ENCODE peak calls at places on chromosome 19, in four cellular contexts. One of them, this sample, is unnamed.

GRCh38 chr19:53980553-53981407 is 10.7 kb upstream of the CACNG6 start:
- DNase-seq in K562: no peak
- DNase-seq in H1: no peak
- DNase-seq in HepG2: peak; percentile 6
- DNase-seq in this sample: peak; percentile 83

GRCh38 chr19:7595466-7596133 is at the start of gene CAMSAP3:
- DNase-seq in K562: peak; percentile 56
- DNase-seq in HepG2: peak; percentile 64
- DNase-seq in H1: peak; percentile 31
- DNase-seq in this sample: no peak

GRCh38 chr19:43936219-43936618 is 1.1 kb upstream of the ZNF45 start:
- DNase-seq in HepG2: no peak
- DNase-seq in K562: peak; percentile 22
- DNase-seq in H1: no peak
- DNase-seq in this sample: no peak

GRCh38 chr19:47663911-47664771 is 49.1 kb upstream of the EHD2 start:
- DNase-seq in K562: peak; percentile 56
- DNase-seq in H1: no peak
- DNase-seq in HepG2: peak; percentile 59
- DNase-seq in this sample: no peak

GRCh38 chr19:51887522-51888498 is at the start of gene ZNF577:
- DNase-seq in HepG2: no peak
- DNase-seq in H1: peak; percentile 89
- DNase-seq in K562: no peak
- DNase-seq in this sample: peak; percentile 89

GRCh38 chr19:45355910-45356309 is 14.5 kb downstream of the ERCC2 start:
- DNase-seq in HepG2: no peak
- DNase-seq in K562: no peak
- DNase-seq in H1: no peak
- DNase-seq in this sample: no peak

GRCh38 chr19:8615813-8616596 is 5.5 kb upstream of the ADAMTS10 start:
- DNase-seq in H1: no peak
- DNase-seq in K562: peak; percentile 72
- DNase-seq in HepG2: peak; percentile 62
- DNase-seq in this sample: peak; percentile 43

GRCh38 chr19:31562916-31563626 is 213.8 kb upstream of the TSHZ3 start:
- DNase-seq in H1: no peak
- DNase-seq in HepG2: no peak
- DNase-seq in K562: no peak
- DNase-seq in this sample: no peak

GRCh38 chr19:18160792-18161690 is 8.1 kb downstream of the PIK3R2 start:
- DNase-seq in K562: peak; percentile 95
- DNase-seq in HepG2: peak; percentile 43
- DNase-seq in H1: no peak
- DNase-seq in this sample: peak; percentile 45

GRCh38 chr19:7467009-7467989 is 21.5 kb downstream of the PEX11G start:
- DNase-seq in K562: no peak
- DNase-seq in H1: no peak
- DNase-seq in HepG2: no peak
- DNase-seq in this sample: no peak

GRCh38 chr19:43616306-43616705 is 3.1 kb downstream of the ZNF428 start:
- DNase-seq in K562: peak; percentile 59
- DNase-seq in H1: no peak
- DNase-seq in HepG2: no peak
- DNase-seq in this sample: peak; percentile 6

GRCh38 chr19:12838182-12838890 is at the start of gene MAST1:
- DNase-seq in HepG2: no peak
- DNase-seq in H1: no peak
- DNase-seq in K562: peak; percentile 88
- DNase-seq in this sample: no peak

GRCh38 chr19:52007436-52007804 is 591 bp downstream of the ZNF615 start:
- DNase-seq in K562: no peak
- DNase-seq in H1: no peak
- DNase-seq in HepG2: no peak
- DNase-seq in this sample: no peak

GRCh38 chr19:39296906-39297305 is 699 bp downstream of the IFNL1 start:
- DNase-seq in HepG2: no peak
- DNase-seq in K562: no peak
- DNase-seq in H1: no peak
- DNase-seq in this sample: no peak
- TF ChIP-seq JUN in HepG2: no peak
- TF ChIP-seq JUN in K562: no peak
- TF ChIP-seq JUN in H1: no peak
- TF ChIP-seq JUN in this sample: no peak

GRCh38 chr19:14265285-14266036 is 59.5 kb upstream of the ADGRL1 start:
- DNase-seq in HepG2: no peak
- DNase-seq in K562: no peak
- DNase-seq in H1: no peak
- DNase-seq in this sample: no peak
- H3K9ac ChIP-seq in HepG2: no peak overlapping the region
- H3K9ac ChIP-seq in K562: no peak overlapping the region
- H3K9ac ChIP-seq in H1: no peak overlapping the region
- H3K9ac ChIP-seq in this sample: no peak overlapping the region

GRCh38 chr19:58406818-58407657 is 1.4 kb upstream of the ZNF584 start:
- DNase-seq in HepG2: peak; percentile 58
- DNase-seq in H1: no peak
- DNase-seq in K562: no peak
- DNase-seq in this sample: no peak

GRCh38 chr19:58401825-58402433 is 6.5 kb downstream of the RNF225 start:
- DNase-seq in HepG2: no peak
- DNase-seq in H1: no peak
- DNase-seq in K562: peak; percentile 12
- DNase-seq in this sample: no peak

GRCh38 chr19:58408152-58409009 is at the start of gene ZNF584:
- DNase-seq in HepG2: peak; percentile 89
- DNase-seq in H1: peak; percentile 74
- DNase-seq in K562: peak; percentile 96
- DNase-seq in this sample: peak; percentile 94

GRCh38 chr19:58409010-58409790 is 751 bp downstream of the ZNF584 start:
- DNase-seq in K562: no peak
- DNase-seq in HepG2: no peak
- DNase-seq in H1: no peak
- DNase-seq in this sample: peak; percentile 34

GRCh38 chr19:58407658-58408151 is 744 bp upstream of the ZNF584 start:
- DNase-seq in K562: no peak
- DNase-seq in H1: no peak
- DNase-seq in HepG2: peak; percentile 57
- DNase-seq in this sample: no peak
- TF ChIP-seq JUN in K562: no peak
- TF ChIP-seq JUN in H1: no peak
- TF ChIP-seq JUN in HepG2: no peak
- TF ChIP-seq JUN in this sample: no peak

GRCh38 chr19:42249149-42249750 is 5.7 kb downstream of the ERF start:
- DNase-seq in H1: no peak
- DNase-seq in HepG2: no peak
- DNase-seq in K562: no peak
- DNase-seq in this sample: no peak

GRCh38 chr19:42250666-42251531 is 4.0 kb downstream of the ERF start:
- DNase-seq in K562: no peak
- DNase-seq in HepG2: no peak
- DNase-seq in H1: no peak
- DNase-seq in this sample: peak; percentile 39

GRCh38 chr19:42248270-42249148 is 6.1 kb upstream of the GSK3A start:
- DNase-seq in K562: no peak
- DNase-seq in H1: no peak
- DNase-seq in HepG2: no peak
- DNase-seq in this sample: no peak

GRCh38 chr19:42250249-42250665 is 4.7 kb downstream of the ERF start:
- DNase-seq in HepG2: no peak
- DNase-seq in K562: no peak
- DNase-seq in H1: no peak
- DNase-seq in this sample: no peak

DNA sequence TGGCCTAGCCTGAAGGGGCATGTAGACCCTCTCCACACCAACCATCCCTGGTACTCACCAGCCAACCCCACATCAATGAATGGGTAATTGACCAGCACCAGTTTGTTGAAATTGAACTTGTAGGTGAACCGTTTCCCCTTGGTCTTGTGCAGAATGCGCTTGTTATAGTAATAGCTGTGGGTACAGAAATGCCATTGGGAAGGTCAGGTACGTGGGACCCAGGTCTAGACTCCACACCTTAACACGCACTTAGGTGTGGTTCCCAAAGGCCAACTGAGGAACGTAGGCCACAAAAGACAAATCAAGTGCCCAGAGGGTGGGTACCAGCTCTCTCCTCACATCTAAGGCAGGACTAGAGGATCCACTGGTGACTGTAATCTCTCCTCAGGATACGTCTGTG is 5.2 kb downstream of the ERF start:
- DNase-seq in HepG2: no peak
- DNase-seq in H1: no peak
- DNase-seq in K562: no peak
- DNase-seq in this sample: no peak
- H3K9ac ChIP-seq in HepG2: no peak overlapping the region
- H3K9ac ChIP-seq in H1: no peak overlapping the region
- H3K9ac ChIP-seq in K562: no peak overlapping the region
- H3K9ac ChIP-seq in this sample: no peak overlapping the region

GRCh38 chr19:27974082-27974513 is 1238.9 kb downstream of the UQCRFS1 start:
- DNase-seq in HepG2: peak; percentile 2
- DNase-seq in H1: no peak
- DNase-seq in K562: peak; percentile 11
- DNase-seq in this sample: no peak
- TF ChIP-seq JUN in HepG2: no peak
- TF ChIP-seq JUN in H1: no peak
- TF ChIP-seq JUN in K562: no peak
- TF ChIP-seq JUN in this sample: no peak

GRCh38 chr19:2039959-2040646 is 10.9 kb downstream of the MKNK2 start:
- DNase-seq in HepG2: no peak
- DNase-seq in H1: no peak
- DNase-seq in K562: no peak
- DNase-seq in this sample: no peak

GRCh38 chr19:2039082-2039958 is 11.7 kb downstream of the MKNK2 start:
- DNase-seq in K562: no peak
- DNase-seq in HepG2: no peak
- DNase-seq in H1: no peak
- DNase-seq in this sample: no peak

GRCh38 chr19:2041436-2041685 is 9.7 kb downstream of the MKNK2 start:
- DNase-seq in H1: no peak
- DNase-seq in HepG2: no peak
- DNase-seq in K562: no peak
- DNase-seq in this sample: no peak

GRCh38 chr19:2041686-2042484 is 9.2 kb downstream of the MKNK2 start:
- DNase-seq in HepG2: no peak
- DNase-seq in K562: peak; percentile 99
- DNase-seq in H1: peak; percentile 80
- DNase-seq in this sample: peak; percentile 83

GRCh38 chr19:2040647-2041435 is 10.2 kb downstream of the MKNK2 start:
- DNase-seq in HepG2: no peak
- DNase-seq in H1: no peak
- DNase-seq in K562: no peak
- DNase-seq in this sample: no peak
- H3K9ac ChIP-seq in HepG2: no peak overlapping the region
- H3K9ac ChIP-seq in H1: no peak overlapping the region
- H3K9ac ChIP-seq in K562: peak overlapping the region; percentile 72
- H3K9ac ChIP-seq in this sample: no peak overlapping the region

This sample was measured in endothelial cell of umbilical vein.